ENCODE peak calls at places on chromosome 3, in six cellular contexts. One of them, this sample, is unnamed. For H3K36me3, the result is how much of the 10 kb centered on the place peaks cover.

GRCh38 chr3:13338231-13338630 is 81.9 kb downstream of the NUP210 start:
- DNase-seq in HepG2: no peak
- DNase-seq in SK-N-SH: no peak
- DNase-seq in sigmoid colon: no peak
- DNase-seq in ovary: no peak
- DNase-seq in transverse colon: no peak
- DNase-seq in this sample: no peak

GRCh38 chr3:13595001-13595421 is 46.1 kb downstream of the FBLN2 start:
- DNase-seq in ovary: no peak
- DNase-seq in transverse colon: no peak
- DNase-seq in HepG2: no peak
- DNase-seq in sigmoid colon: peak
- DNase-seq in SK-N-SH: no peak
- DNase-seq in this sample: no peak

GRCh38 chr3:177126015-177126773 is 71.1 kb downstream of the TBL1XR1 start:
- DNase-seq in sigmoid colon: no peak
- DNase-seq in ovary: no peak
- DNase-seq in SK-N-SH: no peak
- DNase-seq in HepG2: no peak
- DNase-seq in transverse colon: no peak
- DNase-seq in this sample: no peak

GRCh38 chr3:61561374-61562041 is at the start of gene PTPRG:
- DNase-seq in ovary: peak
- DNase-seq in HepG2: peak
- DNase-seq in sigmoid colon: peak
- DNase-seq in SK-N-SH: peak
- DNase-seq in transverse colon: peak
- DNase-seq in this sample: peak

GRCh38 chr3:160486459-160486869 is 36.9 kb upstream of the TRIM59 start:
- DNase-seq in transverse colon: no peak
- DNase-seq in SK-N-SH: peak
- DNase-seq in HepG2: peak
- DNase-seq in sigmoid colon: no peak
- DNase-seq in ovary: no peak
- DNase-seq in this sample: no peak

GRCh38 chr3:67018105-67018788 is 20.1 kb downstream of the KBTBD8 start:
- DNase-seq in ovary: peak
- DNase-seq in HepG2: no peak
- DNase-seq in transverse colon: peak
- DNase-seq in SK-N-SH: no peak
- DNase-seq in sigmoid colon: no peak
- DNase-seq in this sample: no peak

GRCh38 chr3:172447611-172448579 is at the start of gene GHSR:
- DNase-seq in ovary: no peak
- DNase-seq in sigmoid colon: no peak
- DNase-seq in HepG2: no peak
- DNase-seq in transverse colon: no peak
- DNase-seq in SK-N-SH: peak
- DNase-seq in this sample: no peak

GRCh38 chr3:120555661-120556509 is 40.3 kb upstream of the NDUFB4 start:
- DNase-seq in sigmoid colon: no peak
- DNase-seq in ovary: no peak
- DNase-seq in SK-N-SH: no peak
- DNase-seq in HepG2: no peak
- DNase-seq in transverse colon: peak
- DNase-seq in this sample: no peak

GRCh38 chr3:171984883-171985282 is 54.5 kb upstream of the FNDC3B start:
- DNase-seq in sigmoid colon: peak
- DNase-seq in transverse colon: no peak
- DNase-seq in HepG2: no peak
- DNase-seq in ovary: no peak
- DNase-seq in SK-N-SH: no peak
- DNase-seq in this sample: no peak

GRCh38 chr3:10553586-10554235 is 48.3 kb upstream of the ATP2B2 start:
- DNase-seq in HepG2: no peak
- DNase-seq in ovary: no peak
- DNase-seq in SK-N-SH: no peak
- DNase-seq in transverse colon: no peak
- DNase-seq in sigmoid colon: peak
- DNase-seq in this sample: peak

GRCh38 chr3:28646435-28646834 is 297.8 kb upstream of the AZI2 start:
- DNase-seq in sigmoid colon: no peak
- DNase-seq in transverse colon: no peak
- DNase-seq in ovary: no peak
- DNase-seq in SK-N-SH: peak
- DNase-seq in HepG2: no peak
- DNase-seq in this sample: no peak

GRCh38 chr3:76497636-76498035 is 542.3 kb upstream of the ROBO2 start:
- DNase-seq in HepG2: peak
- DNase-seq in ovary: no peak
- DNase-seq in transverse colon: no peak
- DNase-seq in SK-N-SH: no peak
- DNase-seq in sigmoid colon: no peak
- DNase-seq in this sample: no peak

GRCh38 chr3:168071535-168071934 is 24.2 kb downstream of the GOLIM4 start:
- DNase-seq in HepG2: no peak
- DNase-seq in transverse colon: no peak
- DNase-seq in SK-N-SH: no peak
- DNase-seq in sigmoid colon: no peak
- DNase-seq in ovary: no peak
- DNase-seq in this sample: no peak

GRCh38 chr3:171266034-171266805 is 194.0 kb downstream of the TNIK start:
- DNase-seq in sigmoid colon: no peak
- DNase-seq in ovary: no peak
- DNase-seq in HepG2: no peak
- DNase-seq in transverse colon: no peak
- DNase-seq in SK-N-SH: no peak
- DNase-seq in this sample: no peak

GRCh38 chr3:67649681-67650080 is 4.7 kb downstream of the SUCLG2 start:
- DNase-seq in ovary: no peak
- DNase-seq in transverse colon: no peak
- DNase-seq in SK-N-SH: no peak
- DNase-seq in HepG2: no peak
- DNase-seq in sigmoid colon: no peak
- DNase-seq in this sample: no peak

GRCh38 chr3:10285742-10286524 is 6.8 kb downstream of the GHRL start:
- DNase-seq in transverse colon: no peak
- DNase-seq in SK-N-SH: no peak
- DNase-seq in sigmoid colon: no peak
- DNase-seq in ovary: no peak
- DNase-seq in HepG2: no peak
- DNase-seq in this sample: no peak

GRCh38 chr3:31968927-31969418 is 12.1 kb downstream of the OSBPL10 start:
- DNase-seq in HepG2: peak
- DNase-seq in SK-N-SH: no peak
- DNase-seq in sigmoid colon: no peak
- DNase-seq in ovary: no peak
- DNase-seq in transverse colon: no peak
- DNase-seq in this sample: peak

GRCh38 chr3:77718326-77718725 is 678.4 kb downstream of the ROBO2 start:
- DNase-seq in HepG2: no peak
- DNase-seq in sigmoid colon: no peak
- DNase-seq in transverse colon: no peak
- DNase-seq in ovary: no peak
- DNase-seq in SK-N-SH: no peak
- DNase-seq in this sample: no peak

GRCh38 chr3:1380926-1381646 is 288.3 kb downstream of the CNTN6 start:
- DNase-seq in SK-N-SH: no peak
- DNase-seq in HepG2: no peak
- DNase-seq in transverse colon: no peak
- DNase-seq in ovary: no peak
- DNase-seq in sigmoid colon: no peak
- DNase-seq in this sample: no peak

GRCh38 chr3:64642327-64643151 is 45.3 kb downstream of the ADAMTS9 start:
- DNase-seq in SK-N-SH: no peak
- DNase-seq in sigmoid colon: no peak
- DNase-seq in transverse colon: peak
- DNase-seq in HepG2: no peak
- DNase-seq in ovary: no peak
- DNase-seq in this sample: no peak

GRCh38 chr3:112124901-112125607 is 8.0 kb downstream of the GCSAM start:
- DNase-seq in transverse colon: no peak
- DNase-seq in ovary: no peak
- DNase-seq in SK-N-SH: no peak
- DNase-seq in HepG2: no peak
- DNase-seq in sigmoid colon: no peak
- DNase-seq in this sample: no peak

GRCh38 chr3:112123548-112123947 is 9.5 kb downstream of the GCSAM start:
- DNase-seq in SK-N-SH: no peak
- DNase-seq in ovary: no peak
- DNase-seq in sigmoid colon: no peak
- DNase-seq in transverse colon: no peak
- DNase-seq in HepG2: no peak
- DNase-seq in this sample: no peak

GRCh38 chr3:112128843-112129727 is 4.0 kb downstream of the GCSAM start:
- DNase-seq in SK-N-SH: no peak
- DNase-seq in HepG2: no peak
- DNase-seq in transverse colon: no peak
- DNase-seq in sigmoid colon: no peak
- DNase-seq in ovary: no peak
- DNase-seq in this sample: no peak

GRCh38 chr3:112127522-112128494 is 5.2 kb downstream of the GCSAM start:
- DNase-seq in transverse colon: no peak
- DNase-seq in HepG2: no peak
- DNase-seq in ovary: no peak
- DNase-seq in sigmoid colon: no peak
- DNase-seq in SK-N-SH: no peak
- DNase-seq in this sample: no peak

GRCh38 chr3:112126501-112126900 is 6.5 kb downstream of the GCSAM start:
- DNase-seq in sigmoid colon: no peak
- DNase-seq in SK-N-SH: no peak
- DNase-seq in transverse colon: no peak
- DNase-seq in HepG2: no peak
- DNase-seq in ovary: no peak
- DNase-seq in this sample: no peak
- H3K36me3 ChIP-seq in sigmoid colon: under half
- H3K36me3 ChIP-seq in SK-N-SH: under half
- H3K36me3 ChIP-seq in transverse colon: under half
- H3K36me3 ChIP-seq in HepG2: under half
- H3K36me3 ChIP-seq in ovary: under half
- H3K36me3 ChIP-seq in this sample: under half

DNA sequence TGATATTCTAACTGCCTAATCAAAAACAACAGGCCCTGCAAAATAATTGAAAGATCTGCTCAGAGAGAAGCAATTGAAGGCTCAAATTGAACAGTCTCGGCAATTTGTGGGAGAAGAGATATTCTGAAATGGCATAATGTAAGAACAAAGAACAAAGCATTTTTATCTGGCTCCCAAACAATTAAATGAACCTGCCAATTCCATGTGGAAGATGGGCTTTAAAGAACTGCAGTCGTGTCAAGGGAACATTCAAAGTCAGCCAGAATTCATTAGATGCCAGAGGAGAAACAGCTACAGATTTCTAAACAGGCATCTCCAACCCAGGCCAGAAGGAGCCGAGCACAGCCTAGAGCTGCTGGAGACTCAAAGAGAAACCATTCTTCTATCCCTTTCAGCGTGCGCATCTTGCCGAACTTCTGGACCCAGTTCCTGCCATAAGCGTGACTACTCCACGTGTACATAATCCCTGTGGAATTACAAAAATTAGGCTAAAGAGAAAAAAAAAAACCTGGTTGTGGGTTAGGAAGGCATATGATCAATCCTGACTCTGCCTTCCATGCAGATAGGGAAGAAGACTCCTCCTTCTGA is 60.4 kb downstream of the MB21D2 start:
- DNase-seq in ovary: no peak
- DNase-seq in SK-N-SH: peak
- DNase-seq in sigmoid colon: no peak
- DNase-seq in transverse colon: no peak
- DNase-seq in HepG2: no peak
- DNase-seq in this sample: no peak
- TF ChIP-seq CTCF in ovary: no peak
- TF ChIP-seq CTCF in SK-N-SH: no peak
- TF ChIP-seq CTCF in sigmoid colon: no peak
- TF ChIP-seq CTCF in transverse colon: no peak
- TF ChIP-seq CTCF in HepG2: no peak
- TF ChIP-seq CTCF in this sample: no peak

DNA sequence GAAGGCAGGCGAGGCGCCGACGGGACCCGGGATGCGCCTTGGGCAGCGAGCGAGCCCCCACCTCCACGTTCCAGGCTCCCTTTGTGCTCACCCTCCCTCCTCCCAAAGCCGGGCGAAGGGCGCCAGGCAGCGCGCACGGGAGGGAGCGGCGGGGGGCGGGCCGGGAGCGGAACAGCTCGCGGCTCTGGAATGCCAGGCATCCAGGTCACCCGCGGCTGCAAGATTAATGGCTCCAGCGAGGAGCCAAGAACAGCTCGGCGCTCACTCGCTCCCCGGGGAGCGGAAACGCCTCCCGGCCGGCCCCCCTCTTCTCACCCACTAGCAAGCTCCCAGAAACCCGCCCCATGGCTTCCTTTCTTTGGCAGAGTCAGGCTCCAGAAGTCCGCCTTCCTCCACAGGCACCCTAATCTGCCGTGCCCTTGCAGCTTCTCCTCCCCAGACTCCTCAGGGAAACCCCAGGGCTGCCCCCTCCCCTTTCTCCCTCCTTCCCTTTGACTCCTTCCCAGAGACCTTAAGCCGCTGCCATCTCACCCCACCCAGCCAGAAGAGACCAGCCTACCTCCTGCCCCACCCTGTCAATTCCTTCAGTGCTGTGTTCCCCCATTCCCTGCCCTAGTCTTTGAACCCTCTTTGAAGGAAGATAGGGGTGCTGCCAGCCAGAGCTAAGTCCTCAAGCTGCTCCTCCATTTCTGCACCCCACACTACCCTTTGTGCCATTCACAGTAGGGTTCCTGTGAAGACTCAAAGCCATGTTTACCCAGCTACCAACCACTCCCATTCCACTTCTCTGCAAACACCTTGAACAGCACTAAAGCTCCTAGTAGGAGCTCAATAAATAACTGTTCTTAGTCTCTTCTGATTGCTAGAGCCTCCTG is 9.9 kb downstream of the AMOTL2 start:
- DNase-seq in SK-N-SH: peak
- DNase-seq in ovary: peak
- DNase-seq in sigmoid colon: peak
- DNase-seq in HepG2: no peak
- DNase-seq in transverse colon: peak
- DNase-seq in this sample: peak
- TF ChIP-seq EP300 in SK-N-SH: peak
- TF ChIP-seq EP300 in ovary: no peak
- TF ChIP-seq EP300 in sigmoid colon: peak
- TF ChIP-seq EP300 in HepG2: no peak
- TF ChIP-seq EP300 in transverse colon: no peak
- TF ChIP-seq EP300 in this sample: no peak

GRCh38 chr3:38136272-38136806 is 588 bp downstream of the ACAA1 start:
- DNase-seq in sigmoid colon: no peak
- DNase-seq in HepG2: no peak
- DNase-seq in SK-N-SH: peak
- DNase-seq in transverse colon: peak
- DNase-seq in ovary: peak
- DNase-seq in this sample: no peak

GRCh38 chr3:38139191-38139590 is 730 bp downstream of the MYD88 start:
- DNase-seq in sigmoid colon: no peak
- DNase-seq in ovary: no peak
- DNase-seq in SK-N-SH: no peak
- DNase-seq in transverse colon: no peak
- DNase-seq in HepG2: no peak
- DNase-seq in this sample: no peak

GRCh38 chr3:38138347-38139190 is at the start of gene MYD88:
- DNase-seq in HepG2: peak
- DNase-seq in sigmoid colon: peak
- DNase-seq in ovary: peak
- DNase-seq in SK-N-SH: peak
- DNase-seq in transverse colon: peak
- DNase-seq in this sample: peak

GRCh38 chr3:38136807-38137614 is at the start of gene ACAA1:
- DNase-seq in SK-N-SH: peak
- DNase-seq in ovary: peak
- DNase-seq in HepG2: peak
- DNase-seq in transverse colon: peak
- DNase-seq in sigmoid colon: peak
- DNase-seq in this sample: peak

GRCh38 chr3:38137615-38138346 is 680 bp upstream of the MYD88 start:
- DNase-seq in SK-N-SH: peak
- DNase-seq in transverse colon: peak
- DNase-seq in sigmoid colon: no peak
- DNase-seq in ovary: peak
- DNase-seq in HepG2: no peak
- DNase-seq in this sample: no peak
- H3K36me3 ChIP-seq in SK-N-SH: under half
- H3K36me3 ChIP-seq in transverse colon: under half
- H3K36me3 ChIP-seq in sigmoid colon: under half
- H3K36me3 ChIP-seq in ovary: under half
- H3K36me3 ChIP-seq in HepG2: under half
- H3K36me3 ChIP-seq in this sample: under half

This sample was measured in esophagus muscularis mucosa.